ENCODE peak calls at places on chromosome 21, in four cellular contexts. J is NCI-H2081, G is uterus, U is A549. C is an unnamed sample.

GRCh38 chr21:16082038-16082816 is 352.4 kb downstream of the USP25 start:
- DNase-seq in J (peak), G (no peak), U (no peak), C (no peak)

GRCh38 chr21:43758132-43758619 is 17.9 kb downstream of the CSTB start:
- DNase-seq in J (no peak), G (peak), U (no peak), C (no peak)

GRCh38 chr21:44347911-44348451 is 5.4 kb upstream of the TRPM2 start:
- DNase-seq in J (no peak), G (no peak), U (no peak), C (no peak)

GRCh38 chr21:32843561-32843960 is 72.0 kb upstream of the PAXBP1 start:
- DNase-seq in J (no peak), G (no peak), U (no peak), C (no peak)

GRCh38 chr21:25944672-25945213 is 210.0 kb downstream of the GABPA start:
- DNase-seq in J (no peak), G (no peak), U (no peak), C (no peak)

GRCh38 chr21:16587671-16588379 is 858.0 kb downstream of the USP25 start:
- DNase-seq in J (peak), G (peak), U (no peak), C (no peak)

GRCh38 chr21:45992311-45993209 is 11.0 kb downstream of the COL6A1 start:
- DNase-seq in J (no peak), G (peak), U (no peak), C (no peak)

GRCh38 chr21:37168666-37169065 is 95.6 kb downstream of the TTC3 start:
- DNase-seq in J (no peak), G (no peak), U (no peak), C (no peak)

GRCh38 chr21:46561448-46562095 is 43.3 kb downstream of the S100B start:
- DNase-seq in J (no peak), G (no peak), U (no peak), C (no peak)

GRCh38 chr21:32558131-32558530 is 27.2 kb downstream of the TCP10L start:
- DNase-seq in J (no peak), G (no peak), U (no peak), C (no peak)

GRCh38 chr21:38356898-38357297 is 100.1 kb downstream of the KCNJ15 start:
- DNase-seq in J (no peak), G (no peak), U (no peak), C (no peak)

GRCh38 chr21:42037943-42038342 is 27.8 kb upstream of the ZBTB21 start:
- DNase-seq in J (no peak), G (no peak), U (no peak), C (no peak)

C was measured in H1.